ENCODE peak calls at places on chromosomes 5 and 9, in ten cellular contexts. C is ovary, X is A549, M is breast epithelium, T is HepG2, A is uterus, U is sigmoid colon, B is heart left ventricle, N is prostate gland, P is body of pancreas. K is an unnamed sample. For H3K4me1, the result is how much of the 10 kb centered on the place peaks cover.

GRCh38 chr5:2549354-2549753 is 202.1 kb downstream of the IRX2 start:
- DNase-seq in B (no peak), A (no peak), T (no peak), N (no peak), U (no peak), X (no peak), C (no peak), P (no peak), M (no peak), K (no peak)

GRCh38 chr9:134474058-134474370 is 147.8 kb downstream of the RXRA start:
- DNase-seq in M (no peak), B (peak), A (peak), C (no peak), T (no peak), X (no peak), P (peak), N (no peak), U (no peak), K (no peak)

GRCh38 chr5:32420506-32420905 is 24.0 kb downstream of the ZFR start:
- DNase-seq in P (no peak), C (no peak), M (no peak), X (no peak), A (no peak), T (no peak), N (no peak), B (no peak), U (no peak), K (no peak)

GRCh38 chr9:83449166-83449565 is 89.0 kb downstream of the FRMD3 start:
- DNase-seq in T (no peak), C (no peak), U (peak), B (peak), P (no peak), N (no peak), A (no peak), M (no peak), X (no peak), K (no peak)

GRCh38 chr9:20940447-20941176 is 90.8 kb downstream of the HACD4 start:
- DNase-seq in N (no peak), M (no peak), A (no peak), T (no peak), C (no peak), P (no peak), U (no peak), B (no peak), X (no peak), K (no peak)

GRCh38 chr9:125343518-125344284 is 82.1 kb downstream of the GAPVD1 start:
- DNase-seq in X (no peak), B (peak), T (no peak), P (no peak), A (no peak), U (no peak), M (no peak), N (no peak), C (no peak), K (no peak)

GRCh38 chr5:123868267-123868666 is 356.3 kb downstream of the CSNK1G3 start:
- DNase-seq in X (no peak), U (no peak), T (no peak), M (no peak), C (no peak), N (no peak), P (peak), A (no peak), B (no peak), K (no peak)

GRCh38 chr5:100834519-100834918 is 68.6 kb downstream of the ST8SIA4 start:
- DNase-seq in T (no peak), C (no peak), A (no peak), X (no peak), B (no peak), U (no peak), M (no peak), P (no peak), N (no peak), K (no peak)

GRCh38 chr5:76849767-76850291 is at the start of gene S100Z:
- DNase-seq in P (no peak), B (no peak), C (no peak), T (no peak), A (no peak), X (no peak), N (no peak), M (no peak), U (no peak), K (no peak)

GRCh38 chr9:127783644-127784043 is 2.2 kb upstream of the CDK9 start:
- DNase-seq in P (no peak), A (no peak), M (no peak), C (no peak), N (no peak), X (no peak), U (no peak), B (no peak), T (no peak), K (no peak)

GRCh38 chr5:43038523-43038989 is 1.6 kb downstream of the ANXA2R start:
- DNase-seq in U (no peak), C (no peak), B (peak), A (no peak), X (no peak), N (no peak), P (no peak), M (no peak), T (no peak), K (no peak)

GRCh38 chr9:86721843-86722705 is 225.2 kb downstream of the GAS1 start:
- DNase-seq in C (peak), U (peak), A (peak), P (peak), T (no peak), B (peak), X (no peak), M (no peak), N (peak), K (no peak)

GRCh38 chr5:10563132-10563939 is 534 bp upstream of the ANKRD33B start:
- DNase-seq in U (peak), C (peak), N (no peak), M (no peak), X (peak), B (peak), A (peak), P (peak), T (no peak), K (peak)

GRCh38 chr9:72006481-72006880 is 53.9 kb downstream of the C9orf57 start:
- DNase-seq in B (no peak), X (no peak), A (no peak), M (no peak), N (no peak), U (no peak), T (no peak), P (no peak), C (no peak), K (no peak)

GRCh38 chr9:122368642-122369041 is 2.2 kb upstream of the PTGS1 start:
- DNase-seq in A (no peak), U (no peak), B (no peak), T (no peak), M (no peak), C (no peak), N (no peak), P (no peak), X (no peak), K (no peak)

GRCh38 chr9:122372856-122373845 is 2.3 kb downstream of the PTGS1 start:
- DNase-seq in N (no peak), T (no peak), A (no peak), C (no peak), B (no peak), X (no peak), P (no peak), U (peak), M (no peak), K (no peak)

GRCh38 chr9:122370303-122370702 is 521 bp upstream of the PTGS1 start:
- DNase-seq in A (no peak), T (no peak), P (peak), N (no peak), C (no peak), X (no peak), U (no peak), M (no peak), B (peak), K (no peak)

GRCh38 chr9:122371851-122372250 is 1.0 kb downstream of the PTGS1 start:
- DNase-seq in M (no peak), B (no peak), X (no peak), T (no peak), C (no peak), A (no peak), U (peak), P (no peak), N (no peak), K (no peak)

DNA sequence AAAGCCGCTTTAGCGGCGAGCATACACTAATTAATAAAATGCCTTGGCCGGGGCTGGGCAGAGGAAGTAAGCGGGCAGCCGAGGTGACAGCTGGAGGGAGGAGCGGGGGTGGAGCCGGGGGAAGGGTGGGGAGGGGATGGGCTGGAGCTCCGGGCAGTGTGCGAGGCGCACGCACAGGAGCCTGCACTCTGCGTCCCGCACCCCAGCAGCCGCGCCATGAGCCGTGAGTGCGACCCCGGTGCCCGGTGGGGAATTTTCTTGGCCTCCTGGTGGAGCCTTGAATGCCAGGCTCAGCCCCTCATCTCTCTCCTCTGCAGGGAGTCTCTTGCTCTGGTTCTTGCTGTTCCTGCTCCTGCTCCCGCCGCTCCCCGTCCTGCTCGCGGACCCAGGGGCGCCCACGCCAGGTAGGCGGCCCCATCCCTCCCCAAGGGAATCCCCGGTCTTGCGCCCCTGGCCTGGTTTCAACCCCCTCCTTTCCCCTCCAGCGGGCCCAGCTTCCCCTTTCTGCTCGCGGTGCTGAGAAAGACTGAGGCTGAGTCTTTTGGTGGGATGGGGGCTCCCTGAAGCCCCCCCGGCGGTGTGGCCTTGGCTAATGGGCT is at the start of gene PTGS1:
- DNase-seq in N (no peak), M (no peak), B (peak), A (no peak), U (peak), C (no peak), P (peak), T (no peak), X (no peak), K (no peak)
- TF ChIP-seq POLR2A in N (no peak), M (no peak), B (no peak), A (no peak), U (peak), C (no peak), P (no peak), T (no peak), X (no peak), K (no peak)

GRCh38 chr5:176533894-176534611 is 3.1 kb downstream of the RNF44 start:
- DNase-seq in C (peak), U (no peak), N (no peak), B (peak), T (peak), P (peak), X (peak), M (no peak), A (peak), K (no peak)
- H3K4me1 ChIP-seq in C (under half), U (half or more), N (under half), B (half or more), T (under half), P (half or more), X (under half), M (under half), A (under half), K (half or more)

DNA sequence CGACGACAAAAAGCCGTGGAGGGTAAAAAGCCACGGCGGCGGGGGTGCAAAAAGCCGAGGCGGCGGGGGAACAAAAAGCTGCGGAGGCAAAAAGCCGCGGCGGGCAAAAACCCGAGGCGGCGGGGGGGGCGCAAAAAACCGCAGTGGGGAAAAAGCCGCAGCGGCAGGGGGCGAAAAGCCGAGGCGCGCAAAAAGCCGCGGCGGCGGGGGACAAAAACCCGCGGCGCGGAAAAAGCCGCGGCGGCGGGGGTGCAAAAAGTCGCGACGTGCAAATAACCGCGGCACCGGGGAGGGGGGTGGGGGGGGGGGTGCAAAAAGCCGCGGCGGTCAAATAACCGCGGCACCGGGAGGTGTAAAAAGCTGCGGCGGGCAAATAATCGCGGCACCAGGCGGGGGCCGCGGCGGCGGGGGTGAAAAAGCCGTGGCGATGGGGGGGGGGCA is 511.5 kb downstream of the FOXD4L5 start:
- DNase-seq in C (no peak), X (no peak), T (no peak), U (no peak), N (no peak), P (no peak), M (no peak), A (no peak), B (no peak), K (peak)
- H3K4me3 ChIP-seq in C (peak), X (peak), T (no peak), U (peak), N (peak), P (no peak), M (peak), A (peak), B (no peak), K (peak)

GRCh38 chr9:89529243-89530030 is 31.5 kb upstream of the SEMA4D start:
- DNase-seq in T (no peak), N (no peak), B (no peak), P (no peak), A (no peak), X (no peak), U (no peak), C (no peak), M (no peak), K (no peak)
- TF ChIP-seq POLR2A in T (no peak), N (no peak), B (no peak), P (no peak), A (no peak), X (no peak), U (no peak), C (no peak), M (no peak), K (no peak)

K was measured in tibial nerve.